ENCODE peak calls at places on chromosomes 11 and 22, in five cellular contexts. One of them, this sample, is unnamed.

GRCh38 chr11:85755285-85755684 is 55.7 kb downstream of the SYTL2 start:
- ATAC-seq in HCT116: no peak
- ATAC-seq in GM12878: no peak
- ATAC-seq in upper lobe of left lung: no peak
- ATAC-seq in HepG2: no peak
- ATAC-seq in this sample: no peak

GRCh38 chr11:95989216-95989615 is 65.3 kb upstream of the MTMR2 start:
- ATAC-seq in HCT116: no peak
- ATAC-seq in GM12878: no peak
- ATAC-seq in upper lobe of left lung: no peak
- ATAC-seq in HepG2: peak; percentile 39
- ATAC-seq in this sample: no peak

GRCh38 chr11:33530824-33531223 is 169.8 kb downstream of the C11orf91 start:
- ATAC-seq in HCT116: no peak
- ATAC-seq in GM12878: no peak
- ATAC-seq in upper lobe of left lung: peak; percentile 69
- ATAC-seq in HepG2: no peak
- ATAC-seq in this sample: no peak

GRCh38 chr22:19412478-19412877 is 19.1 kb downstream of the HIRA start:
- ATAC-seq in HCT116: no peak
- ATAC-seq in GM12878: peak; percentile 40
- ATAC-seq in upper lobe of left lung: no peak
- ATAC-seq in HepG2: no peak
- ATAC-seq in this sample: no peak

GRCh38 chr11:46475926-46476545 is 84.5 kb upstream of the CHRM4 start:
- ATAC-seq in HCT116: no peak
- ATAC-seq in GM12878: peak; percentile 73
- ATAC-seq in upper lobe of left lung: no peak
- ATAC-seq in HepG2: no peak
- ATAC-seq in this sample: no peak

GRCh38 chr11:15645201-15645600 is 530.5 kb downstream of the INSC start:
- ATAC-seq in HCT116: no peak
- ATAC-seq in GM12878: no peak
- ATAC-seq in upper lobe of left lung: no peak
- ATAC-seq in HepG2: no peak
- ATAC-seq in this sample: no peak

GRCh38 chr11:134120143-134120850 is 51.4 kb downstream of the JAM3 start:
- ATAC-seq in HCT116: no peak
- ATAC-seq in GM12878: no peak
- ATAC-seq in upper lobe of left lung: peak; percentile 76
- ATAC-seq in HepG2: no peak
- ATAC-seq in this sample: peak; percentile 87

GRCh38 chr11:12134239-12134590 is 23.8 kb downstream of the MICAL2 start:
- ATAC-seq in HCT116: no peak
- ATAC-seq in GM12878: no peak
- ATAC-seq in upper lobe of left lung: peak; percentile 60
- ATAC-seq in HepG2: no peak
- ATAC-seq in this sample: no peak

GRCh38 chr11:95512682-95513081 is 276.9 kb downstream of the FAM76B start:
- ATAC-seq in HCT116: no peak
- ATAC-seq in GM12878: no peak
- ATAC-seq in upper lobe of left lung: peak; percentile 91
- ATAC-seq in HepG2: peak; percentile 55
- ATAC-seq in this sample: peak; percentile 87

GRCh38 chr22:32558681-32559355 is 84.2 kb downstream of the FBXO7 start:
- ATAC-seq in HCT116: peak; percentile 95
- ATAC-seq in GM12878: no peak
- ATAC-seq in upper lobe of left lung: peak; percentile 94
- ATAC-seq in HepG2: no peak
- ATAC-seq in this sample: peak; percentile 95

GRCh38 chr11:114219559-114220349 is 76.4 kb upstream of the NNMT start:
- ATAC-seq in HCT116: peak; percentile 42
- ATAC-seq in GM12878: no peak
- ATAC-seq in upper lobe of left lung: peak; percentile 69
- ATAC-seq in HepG2: no peak
- ATAC-seq in this sample: peak; percentile 20

GRCh38 chr11:114915871-114916270 is 237.5 kb downstream of the NXPE2 start:
- ATAC-seq in HCT116: no peak
- ATAC-seq in GM12878: no peak
- ATAC-seq in upper lobe of left lung: no peak
- ATAC-seq in HepG2: no peak
- ATAC-seq in this sample: no peak

GRCh38 chr11:4559527-4560440 is 14.8 kb downstream of the OR52M1 start:
- ATAC-seq in HCT116: no peak
- ATAC-seq in GM12878: no peak
- ATAC-seq in upper lobe of left lung: no peak
- ATAC-seq in HepG2: no peak
- ATAC-seq in this sample: no peak

GRCh38 chr11:27381238-27381666 is 18.2 kb upstream of the CCDC34 start:
- ATAC-seq in HCT116: no peak
- ATAC-seq in GM12878: no peak
- ATAC-seq in upper lobe of left lung: no peak
- ATAC-seq in HepG2: no peak
- ATAC-seq in this sample: no peak

GRCh38 chr11:3959015-3959917 is 103.8 kb downstream of the STIM1 start:
- ATAC-seq in HCT116: peak; percentile 57
- ATAC-seq in GM12878: peak; percentile 89
- ATAC-seq in upper lobe of left lung: peak; percentile 92
- ATAC-seq in HepG2: peak; percentile 93
- ATAC-seq in this sample: no peak

GRCh38 chr22:37973271-37974170 is 10.8 kb downstream of the SOX10 start:
- ATAC-seq in HCT116: no peak
- ATAC-seq in GM12878: no peak
- ATAC-seq in upper lobe of left lung: peak; percentile 24
- ATAC-seq in HepG2: no peak
- ATAC-seq in this sample: no peak

GRCh38 chr11:105447936-105448702 is 161.8 kb upstream of the GRIA4 start:
- ATAC-seq in HCT116: no peak
- ATAC-seq in GM12878: no peak
- ATAC-seq in upper lobe of left lung: no peak
- ATAC-seq in HepG2: no peak
- ATAC-seq in this sample: no peak

GRCh38 chr11:59615132-59615636 is 390 bp downstream of the OSBP start:
- ATAC-seq in HCT116: peak; percentile 39
- ATAC-seq in GM12878: peak; percentile 3
- ATAC-seq in upper lobe of left lung: no peak
- ATAC-seq in HepG2: peak; percentile 1
- ATAC-seq in this sample: no peak

GRCh38 chr22:36237462-36238347 is 1.6 kb downstream of the APOL2 start:
- ATAC-seq in HCT116: no peak
- ATAC-seq in GM12878: peak; percentile 18
- ATAC-seq in upper lobe of left lung: no peak
- ATAC-seq in HepG2: no peak
- ATAC-seq in this sample: no peak

GRCh38 chr22:37310815-37311595 is 28.7 kb downstream of the CYTH4 start:
- ATAC-seq in HCT116: no peak
- ATAC-seq in GM12878: no peak
- ATAC-seq in upper lobe of left lung: peak; percentile 54
- ATAC-seq in HepG2: no peak
- ATAC-seq in this sample: peak; percentile 21

GRCh38 chr22:45934659-45935341 is 42.2 kb downstream of the WNT7B start:
- ATAC-seq in HCT116: peak; percentile 89
- ATAC-seq in GM12878: no peak
- ATAC-seq in upper lobe of left lung: peak; percentile 15
- ATAC-seq in HepG2: no peak
- ATAC-seq in this sample: no peak

GRCh38 chr11:83287631-83288030 is 1.5 kb upstream of the CCDC90B start:
- ATAC-seq in HCT116: no peak
- ATAC-seq in GM12878: no peak
- ATAC-seq in upper lobe of left lung: no peak
- ATAC-seq in HepG2: no peak
- ATAC-seq in this sample: no peak

GRCh38 chr11:28242596-28242995 is 134.4 kb downstream of the METTL15 start:
- ATAC-seq in HCT116: no peak
- ATAC-seq in GM12878: no peak
- ATAC-seq in upper lobe of left lung: no peak
- ATAC-seq in HepG2: no peak
- ATAC-seq in this sample: no peak

GRCh38 chr22:19394274-19395050 is 37.1 kb downstream of the HIRA start:
- ATAC-seq in HCT116: no peak
- ATAC-seq in GM12878: no peak
- ATAC-seq in upper lobe of left lung: no peak
- ATAC-seq in HepG2: no peak
- ATAC-seq in this sample: no peak

GRCh38 chr22:21022955-21023614 is 8.1 kb downstream of the P2RX6 start:
- ATAC-seq in HCT116: peak; percentile 57
- ATAC-seq in GM12878: peak; percentile 62
- ATAC-seq in upper lobe of left lung: no peak
- ATAC-seq in HepG2: peak; percentile 74
- ATAC-seq in this sample: no peak

GRCh38 chr11:131378931-131379330 is 8.5 kb downstream of the NTM start:
- ATAC-seq in HCT116: no peak
- ATAC-seq in GM12878: peak; percentile 98
- ATAC-seq in upper lobe of left lung: no peak
- ATAC-seq in HepG2: no peak
- ATAC-seq in this sample: no peak

GRCh38 chr22:39985383-39986045 is 9.2 kb upstream of the FAM83F start:
- ATAC-seq in HCT116: no peak
- ATAC-seq in GM12878: peak; percentile 62
- ATAC-seq in upper lobe of left lung: no peak
- ATAC-seq in HepG2: no peak
- ATAC-seq in this sample: no peak

GRCh38 chr22:41770715-41771452 is 29.6 kb upstream of the CCDC134 start:
- ATAC-seq in HCT116: no peak
- ATAC-seq in GM12878: peak; percentile 27
- ATAC-seq in upper lobe of left lung: no peak
- ATAC-seq in HepG2: no peak
- ATAC-seq in this sample: no peak

GRCh38 chr11:113339909-113340569 is 25.7 kb downstream of the TTC12 start:
- ATAC-seq in HCT116: no peak
- ATAC-seq in GM12878: no peak
- ATAC-seq in upper lobe of left lung: no peak
- ATAC-seq in HepG2: no peak
- ATAC-seq in this sample: no peak

GRCh38 chr22:32660292-32660691 is 141.2 kb upstream of the TIMP3 start:
- ATAC-seq in HCT116: peak; percentile 94
- ATAC-seq in GM12878: peak; percentile 78
- ATAC-seq in upper lobe of left lung: peak; percentile 79
- ATAC-seq in HepG2: peak; percentile 92
- ATAC-seq in this sample: peak; percentile 59

GRCh38 chr11:26204110-26204509 is 127.8 kb upstream of the ANO3 start:
- ATAC-seq in HCT116: no peak
- ATAC-seq in GM12878: no peak
- ATAC-seq in upper lobe of left lung: peak; percentile 51
- ATAC-seq in HepG2: no peak
- ATAC-seq in this sample: no peak

GRCh38 chr11:61833926-61834277 is 5.8 kb downstream of the FADS2 start:
- ATAC-seq in HCT116: peak; percentile 17
- ATAC-seq in GM12878: no peak
- ATAC-seq in upper lobe of left lung: no peak
- ATAC-seq in HepG2: no peak
- ATAC-seq in this sample: no peak
- H3K4me3 ChIP-seq in HCT116: no peak overlapping the region
- H3K4me3 ChIP-seq in GM12878: peak overlapping the region; percentile 33
- H3K4me3 ChIP-seq in upper lobe of left lung: no peak overlapping the region
- H3K4me3 ChIP-seq in HepG2: no peak overlapping the region
- H3K4me3 ChIP-seq in this sample: no peak overlapping the region

GRCh38 chr11:63907808-63908530 is 9.0 kb downstream of the RCOR2 start:
- ATAC-seq in HCT116: peak; percentile 39
- ATAC-seq in GM12878: no peak
- ATAC-seq in upper lobe of left lung: no peak
- ATAC-seq in HepG2: no peak
- ATAC-seq in this sample: no peak
- TF ChIP-seq POLR2AphosphoS5 in HCT116: no peak
- TF ChIP-seq POLR2AphosphoS5 in GM12878: no peak
- TF ChIP-seq POLR2AphosphoS5 in upper lobe of left lung: no peak
- TF ChIP-seq POLR2AphosphoS5 in HepG2: no peak
- TF ChIP-seq POLR2AphosphoS5 in this sample: no peak

DNA sequence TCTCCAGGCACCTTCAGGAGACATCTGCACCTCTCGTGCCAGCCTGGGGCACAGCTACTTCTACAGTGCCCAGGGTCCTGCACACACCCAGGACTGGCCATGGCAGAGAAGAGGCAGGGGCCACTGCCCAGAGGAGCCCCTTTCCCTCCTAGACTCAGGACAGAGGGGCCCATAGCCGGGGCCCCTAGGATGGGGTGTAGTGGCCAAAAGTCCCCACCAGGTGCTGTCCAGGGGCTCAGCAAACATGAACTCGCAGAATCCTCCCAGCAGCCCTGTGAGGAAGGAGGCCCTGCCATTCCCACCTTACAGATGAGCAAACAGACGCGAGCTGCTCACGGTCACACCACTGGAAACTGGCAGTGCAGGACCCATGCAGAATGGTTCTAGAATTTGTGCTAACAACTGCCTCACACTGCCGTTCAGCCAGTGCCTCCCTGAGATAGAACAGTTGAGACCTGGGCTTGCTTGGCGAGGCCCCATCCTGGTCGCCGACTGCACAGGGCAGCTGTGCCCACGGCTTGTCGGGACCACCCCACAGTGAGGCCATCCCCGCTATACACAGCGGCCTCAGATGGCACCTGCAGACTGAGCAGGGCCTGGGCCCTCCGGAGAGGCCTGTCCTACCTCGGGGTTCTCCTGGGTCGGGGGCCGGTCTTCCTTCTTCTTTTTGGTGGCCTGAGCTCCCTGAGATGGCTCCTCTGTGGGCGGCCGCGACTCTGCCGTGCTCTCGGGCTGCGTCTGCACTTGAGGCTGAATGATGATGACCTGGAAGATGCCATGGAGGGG is 96.4 kb downstream of the PHF21B start:
- ATAC-seq in HCT116: peak; percentile 53
- ATAC-seq in GM12878: no peak
- ATAC-seq in upper lobe of left lung: no peak
- ATAC-seq in HepG2: peak; percentile 45
- ATAC-seq in this sample: no peak
- H3K4me3 ChIP-seq in HCT116: no peak overlapping the region
- H3K4me3 ChIP-seq in GM12878: no peak overlapping the region
- H3K4me3 ChIP-seq in upper lobe of left lung: no peak overlapping the region
- H3K4me3 ChIP-seq in HepG2: no peak overlapping the region
- H3K4me3 ChIP-seq in this sample: no peak overlapping the region

GRCh38 chr11:90220391-90220790 is 2.5 kb downstream of the CHORDC1 start:
- ATAC-seq in HCT116: no peak
- ATAC-seq in GM12878: peak; percentile 15
- ATAC-seq in upper lobe of left lung: no peak
- ATAC-seq in HepG2: no peak
- ATAC-seq in this sample: no peak

GRCh38 chr11:90222152-90222458 is 744 bp downstream of the CHORDC1 start:
- ATAC-seq in HCT116: no peak
- ATAC-seq in GM12878: peak; percentile 32
- ATAC-seq in upper lobe of left lung: peak; percentile 49
- ATAC-seq in HepG2: peak; percentile 67
- ATAC-seq in this sample: no peak

GRCh38 chr11:90219438-90219837 is 3.4 kb downstream of the CHORDC1 start:
- ATAC-seq in HCT116: no peak
- ATAC-seq in GM12878: no peak
- ATAC-seq in upper lobe of left lung: no peak
- ATAC-seq in HepG2: no peak
- ATAC-seq in this sample: no peak

GRCh38 chr11:90222459-90223247 is at the start of gene CHORDC1:
- ATAC-seq in HCT116: peak; percentile 91
- ATAC-seq in GM12878: peak; percentile 93
- ATAC-seq in upper lobe of left lung: peak; percentile 98
- ATAC-seq in HepG2: peak; percentile 95
- ATAC-seq in this sample: peak; percentile 93

DNA sequence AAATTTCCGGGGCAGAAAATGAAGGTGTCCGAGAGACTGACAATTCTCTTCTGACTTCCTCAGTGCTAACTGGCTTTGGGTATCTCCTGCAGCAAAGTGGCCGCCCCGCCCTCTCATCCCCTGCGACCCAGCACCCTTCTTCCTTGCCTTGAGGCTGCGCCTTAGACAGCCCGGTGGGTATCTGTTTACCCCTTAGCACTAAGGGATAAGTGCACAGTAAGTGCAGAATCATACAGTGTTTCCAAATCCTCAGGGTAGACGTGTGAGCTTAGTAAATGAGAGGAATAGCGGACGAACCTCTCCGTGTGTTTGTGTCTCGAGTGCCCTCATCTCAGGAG is 368 bp upstream of the CHORDC1 start:
- ATAC-seq in HCT116: peak; percentile 70
- ATAC-seq in GM12878: peak; percentile 59
- ATAC-seq in upper lobe of left lung: peak; percentile 71
- ATAC-seq in HepG2: peak; percentile 71
- ATAC-seq in this sample: peak; percentile 57
- TF ChIP-seq POLR2AphosphoS5 in HCT116: no peak
- TF ChIP-seq POLR2AphosphoS5 in GM12878: no peak
- TF ChIP-seq POLR2AphosphoS5 in upper lobe of left lung: no peak
- TF ChIP-seq POLR2AphosphoS5 in HepG2: no peak
- TF ChIP-seq POLR2AphosphoS5 in this sample: no peak

This sample was measured in gastroesophageal sphincter.